ENCODE peak calls at places on chromosomes 3 and 15, in seven cellular contexts. N is cardiac muscle cell, Z is choroid plexus epithelial cell, A is HCT116, B is astrocyte, I is fibroblast of lung, Y is colonic mucosa. U is an unnamed sample.

GRCh38 chr3:81769271-81769670 is 7.8 kb upstream of the GBE1 start:
- DNase-seq in Z (peak), N (no peak), Y (no peak), A (no peak), I (peak), B (no peak), U (no peak)

GRCh38 chr3:31077826-31078225 is 183.4 kb upstream of the GADL1 start:
- DNase-seq in Z (no peak), B (peak), Y (no peak), I (peak), N (no peak), A (no peak), U (no peak)

GRCh38 chr15:38130739-38131498 is 121.7 kb upstream of the SPRED1 start:
- DNase-seq in I (peak), A (no peak), Z (peak), N (no peak), Y (peak), B (peak), U (peak)

GRCh38 chr3:111027868-111028267 is 43.7 kb upstream of the NECTIN3 start:
- DNase-seq in N (no peak), Z (no peak), Y (no peak), B (no peak), A (no peak), I (no peak), U (no peak)

GRCh38 chr3:178202199-178202598 is 334.0 kb upstream of the KCNMB2 start:
- DNase-seq in Z (no peak), B (no peak), N (no peak), Y (no peak), A (no peak), I (no peak), U (peak)

GRCh38 chr15:99895956-99896311 is 162.7 kb upstream of the LYSMD4 start:
- DNase-seq in A (no peak), I (no peak), Y (no peak), N (no peak), Z (no peak), B (no peak), U (no peak)

GRCh38 chr3:14303336-14304100 is 98.9 kb upstream of the SLC6A6 start:
- DNase-seq in B (no peak), Y (no peak), I (no peak), Z (no peak), N (no peak), A (no peak), U (no peak)

GRCh38 chr15:77144492-77145070 is 73.7 kb upstream of the TSPAN3 start:
- DNase-seq in Y (no peak), B (peak), A (no peak), Z (peak), I (peak), N (no peak), U (peak)

GRCh38 chr3:123818324-123818920 is 65.7 kb downstream of the MYLK start:
- DNase-seq in Y (no peak), B (peak), Z (peak), A (no peak), I (peak), N (no peak), U (no peak)

GRCh38 chr3:139533781-139534443 is 5.6 kb downstream of the RBP1 start:
- DNase-seq in Y (no peak), I (peak), Z (peak), B (peak), N (peak), A (peak), U (peak)

GRCh38 chr3:193853511-193854219 is 260.7 kb downstream of the OPA1 start:
- DNase-seq in N (no peak), Z (no peak), A (no peak), Y (peak), B (no peak), I (no peak), U (no peak)

DNA sequence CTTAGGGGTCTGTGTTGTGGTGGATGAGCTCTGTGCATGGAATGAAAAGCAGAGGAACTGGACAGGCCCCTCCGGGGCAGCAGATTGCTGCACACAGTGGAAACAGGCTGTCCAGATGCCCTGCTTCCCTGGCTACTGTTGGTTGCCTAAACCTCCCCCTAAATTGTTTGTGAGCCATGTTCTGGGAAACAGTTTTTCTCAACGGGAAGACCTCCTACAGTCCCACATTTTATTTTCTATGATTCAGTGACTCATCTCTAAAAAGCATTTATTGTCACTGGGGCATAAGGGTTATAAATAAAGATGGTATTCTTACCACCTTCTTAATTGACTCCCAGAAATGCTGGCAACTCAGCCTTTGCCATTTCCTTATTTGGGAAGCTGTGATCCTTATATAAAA is 20.3 kb upstream of the PTPN9 start:
- DNase-seq in Z (no peak), Y (no peak), B (no peak), I (no peak), A (no peak), N (no peak), U (no peak)
- TF ChIP-seq CTCF in Z (no peak), Y (no peak), B (no peak), I (no peak), A (no peak), N (no peak), U (no peak)

GRCh38 chr3:149936812-149937230 is 33.9 kb downstream of the PFN2 start:
- DNase-seq in Z (peak), I (peak), N (peak), B (peak), Y (peak), A (peak), U (peak)
- H3K4me3 ChIP-seq in Z (no peak), I (no peak), N (no peak), B (no peak), Y (no peak), A (no peak), U (no peak)

GRCh38 chr3:96706517-96706916 is 107.9 kb upstream of the EPHA6 start:
- DNase-seq in Y (no peak), N (no peak), Z (no peak), B (no peak), I (no peak), A (no peak), U (no peak)

DNA sequence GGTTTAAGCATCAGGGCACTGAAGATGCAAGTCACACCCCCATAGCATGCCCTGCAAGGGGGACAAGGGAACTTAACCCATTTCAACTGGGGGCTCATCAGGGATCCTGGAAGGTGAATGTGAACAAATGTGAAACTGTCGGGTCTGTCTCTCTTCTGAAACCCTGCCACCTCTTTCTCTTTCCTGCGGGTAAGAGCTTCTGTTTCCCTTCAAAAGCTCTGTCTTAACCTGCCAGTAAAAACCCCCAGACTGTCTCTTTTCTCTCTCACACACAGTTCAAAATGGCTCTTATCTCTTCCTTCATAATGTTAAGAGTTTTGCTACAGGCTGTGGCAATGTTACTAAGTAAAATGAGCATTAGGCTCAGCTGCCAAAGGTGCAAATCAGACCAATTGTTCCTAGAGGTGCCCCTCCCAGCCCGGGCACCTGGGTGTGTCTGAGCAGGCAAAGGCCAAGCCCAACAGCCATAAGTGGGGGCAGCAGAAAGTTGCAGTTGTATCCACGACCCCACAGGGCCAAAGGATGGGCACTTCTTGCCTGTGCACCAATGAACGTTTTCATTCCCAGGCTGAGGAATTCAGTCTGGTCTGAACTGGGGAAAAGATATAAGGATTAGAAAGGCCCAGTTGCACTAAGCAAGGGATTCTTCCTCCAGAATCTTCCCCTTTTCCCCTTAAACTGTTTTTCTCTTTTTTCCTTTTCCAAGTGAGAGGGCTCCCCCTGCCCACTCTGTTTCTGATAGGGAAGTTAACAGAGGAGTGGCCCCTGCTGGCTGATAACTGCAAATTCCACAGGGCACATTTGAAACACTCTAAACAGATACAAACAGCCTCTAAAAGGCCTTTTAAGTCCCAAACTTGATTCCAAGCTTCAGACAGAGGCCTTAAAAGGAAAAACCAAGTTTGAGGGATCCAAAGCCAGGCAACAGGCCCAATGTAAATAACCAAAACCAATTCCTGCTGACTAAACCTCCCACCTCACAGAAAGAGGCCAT is 113.8 kb upstream of the EPHA6 start:
- DNase-seq in B (no peak), Y (no peak), Z (no peak), N (peak), A (no peak), I (no peak), U (no peak)
- TF ChIP-seq CTCF in B (no peak), Y (no peak), Z (no peak), N (no peak), A (no peak), I (no peak), U (no peak)

GRCh38 chr3:16550676-16551341 is 37.3 kb upstream of the RFTN1 start:
- DNase-seq in I (peak), A (peak), B (peak), N (peak), Z (peak), Y (peak), U (peak)
- H3K4me3 ChIP-seq in I (no peak), A (no peak), B (peak), N (no peak), Z (peak), Y (no peak), U (no peak)

GRCh38 chr3:183697123-183697609 is 431 bp upstream of the YEATS2 start:
- DNase-seq in A (no peak), Y (no peak), Z (no peak), B (no peak), N (no peak), I (no peak), U (no peak)
- TF ChIP-seq CTCF in A (no peak), Y (no peak), Z (no peak), B (no peak), N (no peak), I (no peak), U (no peak)

GRCh38 chr3:191425322-191425734 is 35.6 kb upstream of the PYDC2 start:
- DNase-seq in N (no peak), Z (no peak), A (no peak), B (no peak), Y (no peak), I (no peak), U (peak)
- H3K4me3 ChIP-seq in N (no peak), Z (no peak), A (no peak), B (no peak), Y (no peak), I (no peak), U (no peak)

GRCh38 chr15:61483599-61483998 is 254.5 kb upstream of the RORA start:
- DNase-seq in A (no peak), I (no peak), N (no peak), Y (no peak), Z (no peak), B (no peak), U (no peak)
- TF ChIP-seq CTCF in A (no peak), I (no peak), N (no peak), Y (no peak), Z (no peak), B (no peak), U (no peak)

DNA sequence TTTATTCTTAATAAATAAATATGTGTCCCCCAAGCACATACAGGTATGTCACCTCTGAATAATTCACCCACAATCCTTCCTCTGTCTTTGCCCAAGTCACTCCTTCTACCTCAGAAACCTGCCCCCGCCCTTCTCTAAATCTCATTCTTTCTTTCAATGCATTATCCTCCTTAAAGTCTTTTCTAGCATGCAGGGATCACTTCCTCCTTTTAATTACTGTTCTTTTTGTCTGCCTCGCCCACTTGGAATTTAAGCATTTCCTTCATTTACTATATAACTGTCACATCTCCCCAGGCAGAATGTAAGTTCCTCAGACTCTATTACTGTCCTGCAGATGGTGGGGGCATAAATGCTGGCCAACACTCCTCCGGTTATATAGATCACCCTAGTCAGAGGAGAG is 7.8 kb downstream of the CCDC80 start:
- DNase-seq in N (no peak), Y (no peak), B (no peak), A (no peak), I (no peak), Z (no peak), U (no peak)
- H3K4me3 ChIP-seq in N (no peak), Y (no peak), B (no peak), A (no peak), I (peak), Z (peak), U (peak)